ENCODE peak calls at places on chromosomes 13 and 19, in ten cellular contexts. A, Z, K, M, S, Y, B, E, W and X are unnamed samples.

GRCh38 chr13:102900193-102900608 is 54.4 kb downstream of the ERCC5 start:
- DNase-seq in A (no peak), Z (no peak), K (no peak), M (no peak), S (no peak), Y (no peak), B (no peak), E (no peak), W (no peak), X (no peak)

GRCh38 chr19:48608798-48609263 is 2.3 kb downstream of the SPACA4 start:
- DNase-seq in A (no peak), Z (peak; percentile 68), K (no peak), M (peak; percentile 64), S (peak; percentile 43), Y (no peak), B (no peak), E (no peak), W (peak; percentile 74), X (no peak)

GRCh38 chr19:38090561-38090960 is 133.5 kb downstream of the DPF1 start:
- DNase-seq in A (no peak), Z (no peak), K (no peak), M (no peak), S (no peak), Y (peak; percentile 59), B (no peak), E (no peak), W (no peak), X (no peak)

GRCh38 chr13:32031025-32031814 is at the start of gene FRY:
- DNase-seq in A (peak; percentile 26), Z (peak; percentile 56), K (peak; percentile 78), M (peak; percentile 57), S (peak; percentile 46), Y (peak; percentile 38), B (peak; percentile 78), E (peak; percentile 48), W (peak; percentile 49), X (peak; percentile 4)

GRCh38 chr19:7965259-7965841 is 21.9 kb upstream of the TIMM44 start:
- DNase-seq in A (no peak), Z (no peak), K (no peak), M (no peak), S (no peak), Y (no peak), B (no peak), E (no peak), W (no peak), X (no peak)

GRCh38 chr19:39223703-39224279 is 19.7 kb upstream of the SYCN start:
- DNase-seq in A (no peak), Z (no peak), K (no peak), M (no peak), S (peak; percentile 5), Y (no peak), B (peak; percentile 76), E (peak; percentile 12), W (no peak), X (no peak)

GRCh38 chr19:41897820-41898219 is 14.8 kb downstream of the ARHGEF1 start:
- DNase-seq in A (no peak), Z (no peak), K (no peak), M (no peak), S (no peak), Y (no peak), B (no peak), E (no peak), W (no peak), X (no peak)

GRCh38 chr19:52221831-52222375 is 32.1 kb downstream of the PPP2R1A start:
- DNase-seq in A (no peak), Z (no peak), K (no peak), M (no peak), S (no peak), Y (no peak), B (no peak), E (no peak), W (no peak), X (no peak)

DNA sequence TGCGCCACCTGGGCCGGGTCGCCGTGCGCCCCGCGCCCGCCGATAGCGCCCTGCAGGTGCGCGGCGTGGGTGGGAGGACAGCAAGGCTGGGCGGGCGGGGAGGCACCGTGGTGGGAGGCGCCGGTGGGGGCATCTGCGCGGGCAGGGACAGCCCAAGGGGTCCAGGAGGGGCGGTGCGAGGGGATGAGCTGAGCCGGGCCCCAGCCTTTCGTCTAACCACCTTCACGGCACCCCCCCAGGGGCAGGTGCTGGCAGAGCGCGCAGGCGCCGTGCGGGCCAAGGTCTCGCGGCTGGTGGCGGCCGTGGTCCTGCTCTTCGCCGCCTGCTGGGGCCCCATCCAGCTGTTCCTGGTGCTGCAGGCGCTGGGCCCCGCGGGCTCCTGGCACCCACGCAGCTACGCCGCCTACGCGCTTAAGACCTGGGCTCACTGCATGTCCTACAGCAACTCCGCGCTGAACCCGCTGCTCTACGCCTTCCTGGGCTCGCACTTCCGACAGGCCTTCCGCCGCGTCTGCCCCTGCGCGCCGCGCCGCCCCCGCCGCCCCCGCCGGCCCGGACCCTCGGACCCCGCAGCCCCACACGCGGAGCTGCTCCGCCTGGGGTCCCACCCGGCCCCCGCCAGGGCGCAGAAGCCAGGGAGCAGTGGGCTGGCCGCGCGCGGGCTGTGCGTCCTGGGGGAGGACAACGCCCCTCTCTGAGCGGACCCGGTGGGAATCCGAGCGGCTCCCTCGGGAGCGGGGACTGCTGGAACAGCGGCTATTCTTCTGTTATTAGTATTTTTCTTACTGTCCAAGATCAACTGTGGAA is 3.1 kb downstream of the KISS1R start:
- DNase-seq in A (no peak), Z (no peak), K (peak; percentile 70), M (no peak), S (no peak), Y (peak; percentile 67), B (peak; percentile 45), E (no peak), W (no peak), X (no peak)
- TF ChIP-seq CTCF in A (no peak), Z (no peak), K (no peak), M (no peak), S (no peak), Y (no peak), B (no peak), E (no peak), W (no peak), X (no peak)

GRCh38 chr19:58428617-58429016 is 11.3 kb downstream of the ZNF132 start:
- DNase-seq in A (no peak), Z (no peak), K (no peak), M (no peak), S (no peak), Y (no peak), B (no peak), E (no peak), W (no peak), X (no peak)

GRCh38 chr19:58434217-58434616 is 5.7 kb downstream of the ZNF132 start:
- DNase-seq in A (no peak), Z (no peak), K (no peak), M (no peak), S (peak; percentile 11), Y (no peak), B (no peak), E (peak; percentile 47), W (no peak), X (no peak)

GRCh38 chr19:58429745-58430144 is 10.2 kb downstream of the ZNF132 start:
- DNase-seq in A (no peak), Z (no peak), K (no peak), M (no peak), S (no peak), Y (no peak), B (no peak), E (no peak), W (no peak), X (no peak)
- H3K4me3 ChIP-seq in A (no peak overlapping the region), Z (no peak overlapping the region), K (no peak overlapping the region), M (no peak overlapping the region), S (no peak overlapping the region), Y (no peak overlapping the region), B (no peak overlapping the region), E (no peak overlapping the region), W (no peak overlapping the region), X (no peak overlapping the region)

GRCh38 chr19:6774821-6775707 is 2.6 kb downstream of the VAV1 start:
- DNase-seq in A (no peak), Z (no peak), K (no peak), M (no peak), S (peak; percentile 25), Y (no peak), B (no peak), E (no peak), W (peak; percentile 30), X (no peak)

GRCh38 chr19:6772866-6773322 is 386 bp downstream of the VAV1 start:
- DNase-seq in A (no peak), Z (no peak), K (no peak), M (no peak), S (no peak), Y (no peak), B (no peak), E (no peak), W (no peak), X (no peak)

GRCh38 chr19:6769006-6769637 is 1.9 kb upstream of the SH2D3A start:
- DNase-seq in A (no peak), Z (no peak), K (no peak), M (no peak), S (peak; percentile 15), Y (no peak), B (peak; percentile 28), E (no peak), W (peak; percentile 65), X (no peak)

GRCh38 chr19:6773323-6773931 is 919 bp downstream of the VAV1 start:
- DNase-seq in A (no peak), Z (peak; percentile 61), K (peak; percentile 69), M (no peak), S (no peak), Y (no peak), B (no peak), E (no peak), W (peak; percentile 89), X (no peak)

DNA sequence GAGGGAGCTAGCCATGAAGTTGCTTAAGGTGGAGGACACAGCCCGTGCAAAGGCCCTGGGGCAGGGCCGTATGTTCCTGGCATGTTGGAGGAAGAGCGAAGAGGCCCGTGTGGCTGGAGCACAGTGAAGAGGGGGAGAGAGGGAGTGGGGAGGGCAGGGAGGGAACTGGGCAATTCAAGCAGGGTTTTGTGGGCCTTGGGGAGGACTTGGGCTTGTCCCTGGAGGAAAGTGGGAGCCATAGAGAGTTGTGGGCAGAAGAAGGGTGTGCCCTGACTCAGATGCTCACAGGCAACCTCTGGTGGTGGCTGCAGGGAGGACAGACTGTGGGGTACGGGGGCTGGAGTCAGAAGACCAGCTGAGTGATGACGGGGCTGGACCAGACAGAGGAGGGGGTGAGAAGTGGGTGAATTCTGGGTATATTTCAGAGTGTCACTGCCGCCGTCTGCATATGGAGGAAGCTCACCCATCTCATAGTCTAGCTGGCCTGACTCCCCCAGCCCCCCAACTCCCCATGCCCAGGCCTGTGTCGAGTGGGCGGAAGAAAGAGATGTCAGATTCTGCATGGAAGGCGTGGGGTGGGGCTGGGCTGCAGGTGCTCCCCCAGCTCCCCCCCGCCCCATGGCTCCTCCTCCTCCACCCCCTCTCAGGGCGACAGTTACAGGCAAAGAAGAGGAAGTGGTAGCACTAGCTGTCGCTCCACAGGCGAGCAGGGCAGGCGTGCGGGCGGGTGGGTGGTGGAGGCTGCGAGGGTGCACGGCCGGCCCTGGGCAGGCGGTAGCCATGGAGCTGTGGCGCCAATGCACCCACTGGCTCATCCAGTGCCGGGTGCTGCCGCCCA is at the start of gene VAV1:
- DNase-seq in A (no peak), Z (peak; percentile 84), K (peak; percentile 89), M (no peak), S (no peak), Y (no peak), B (no peak), E (no peak), W (peak; percentile 95), X (no peak)
- TF ChIP-seq CTCF in A (peak; percentile 14), Z (no peak), K (peak; percentile 15), M (no peak), S (no peak), Y (no peak), B (no peak), E (no peak), W (peak; percentile 77), X (peak; percentile 15)

DNA sequence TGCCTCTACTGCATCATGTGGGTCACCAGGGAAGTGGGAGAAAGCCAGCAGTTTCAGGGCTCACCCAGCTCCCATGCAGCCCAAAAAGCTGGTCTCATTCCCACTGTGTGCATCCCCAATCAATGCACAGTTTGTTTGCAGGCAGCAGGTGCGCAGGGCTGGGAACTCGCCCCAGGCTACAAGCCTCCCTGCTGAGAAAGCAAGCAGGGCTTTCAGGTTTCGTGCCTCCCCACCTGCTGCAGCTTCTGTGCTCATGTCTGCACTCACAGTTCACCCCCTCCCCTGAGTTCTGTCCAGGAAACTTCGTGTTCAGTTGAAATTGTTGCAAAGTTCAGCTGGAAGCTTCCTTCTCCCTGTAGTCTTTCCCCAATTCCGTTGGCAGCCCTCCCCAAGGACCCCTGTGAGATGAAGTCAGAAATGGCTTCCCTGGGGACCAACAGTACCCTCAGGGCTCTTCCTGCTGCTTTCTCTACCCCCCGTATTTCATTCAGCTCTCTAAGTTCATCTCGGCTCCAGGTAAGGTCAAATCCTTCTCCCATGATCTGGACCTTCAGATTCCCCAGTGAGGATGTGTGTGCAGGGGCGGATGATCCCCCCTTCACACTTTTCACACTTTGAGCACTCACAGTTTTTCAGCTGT is 10.3 kb upstream of the KLK3 start:
- DNase-seq in A (no peak), Z (no peak), K (no peak), M (peak; percentile 87), S (no peak), Y (no peak), B (no peak), E (no peak), W (no peak), X (no peak)
- H3K4me3 ChIP-seq in A (no peak overlapping the region), Z (no peak overlapping the region), K (no peak overlapping the region), M (no peak overlapping the region), S (no peak overlapping the region), Y (no peak overlapping the region), B (no peak overlapping the region), E (no peak overlapping the region), W (no peak overlapping the region), X (no peak overlapping the region)